ENCODE peak calls at places on chromosomes 12 and 14, in four cellular contexts. One of them, this sample, is unnamed.

GRCh38 chr12:102120564-102120873 is 536 bp downstream of the PARPBP start:
- DNase-seq in T-helper 2 cell: no peak
- DNase-seq in astrocyte of the cerebellum: no peak
- DNase-seq in AG08395: no peak
- DNase-seq in this sample: no peak

GRCh38 chr12:54716284-54716683 is 68.1 kb upstream of the DCD start:
- DNase-seq in T-helper 2 cell: no peak
- DNase-seq in astrocyte of the cerebellum: no peak
- DNase-seq in AG08395: no peak
- DNase-seq in this sample: no peak

GRCh38 chr12:1796515-1797010 is 23.8 kb upstream of the LRTM2 start:
- DNase-seq in T-helper 2 cell: no peak
- DNase-seq in astrocyte of the cerebellum: no peak
- DNase-seq in AG08395: peak
- DNase-seq in this sample: no peak

GRCh38 chr12:124764451-124764850 is 99.2 kb downstream of the SCARB1 start:
- DNase-seq in T-helper 2 cell: no peak
- DNase-seq in astrocyte of the cerebellum: peak
- DNase-seq in AG08395: peak
- DNase-seq in this sample: no peak

GRCh38 chr12:52946797-52947547 is 1.9 kb upstream of the KRT18 start:
- DNase-seq in T-helper 2 cell: no peak
- DNase-seq in astrocyte of the cerebellum: no peak
- DNase-seq in AG08395: no peak
- DNase-seq in this sample: no peak

GRCh38 chr12:80041071-80041470 is 58.3 kb upstream of the OTOGL start:
- DNase-seq in T-helper 2 cell: no peak
- DNase-seq in astrocyte of the cerebellum: no peak
- DNase-seq in AG08395: no peak
- DNase-seq in this sample: no peak

GRCh38 chr12:46523863-46524770 is 151.5 kb upstream of the SLC38A2 start:
- DNase-seq in T-helper 2 cell: no peak
- DNase-seq in astrocyte of the cerebellum: peak
- DNase-seq in AG08395: peak
- DNase-seq in this sample: no peak

GRCh38 chr14:20559461-20559904 is 1.4 kb downstream of the RNASE9 start:
- DNase-seq in T-helper 2 cell: no peak
- DNase-seq in astrocyte of the cerebellum: no peak
- DNase-seq in AG08395: no peak
- DNase-seq in this sample: no peak

GRCh38 chr12:95099270-95099790 is 25.9 kb upstream of the NR2C1 start:
- DNase-seq in T-helper 2 cell: no peak
- DNase-seq in astrocyte of the cerebellum: no peak
- DNase-seq in AG08395: no peak
- DNase-seq in this sample: no peak

GRCh38 chr14:77488558-77488957 is 10.1 kb downstream of the ISM2 start:
- DNase-seq in T-helper 2 cell: no peak
- DNase-seq in astrocyte of the cerebellum: no peak
- DNase-seq in AG08395: no peak
- DNase-seq in this sample: no peak

GRCh38 chr12:62588916-62589315 is 122.3 kb downstream of the MON2 start:
- DNase-seq in T-helper 2 cell: no peak
- DNase-seq in astrocyte of the cerebellum: no peak
- DNase-seq in AG08395: no peak
- DNase-seq in this sample: no peak

GRCh38 chr12:15545329-15545728 is 223.0 kb downstream of the PTPRO start:
- DNase-seq in T-helper 2 cell: no peak
- DNase-seq in astrocyte of the cerebellum: no peak
- DNase-seq in AG08395: no peak
- DNase-seq in this sample: no peak

GRCh38 chr12:127926004-127926403 is 341.0 kb upstream of the TMEM132C start:
- DNase-seq in T-helper 2 cell: no peak
- DNase-seq in astrocyte of the cerebellum: peak
- DNase-seq in AG08395: peak
- DNase-seq in this sample: no peak

GRCh38 chr14:69285661-69286255 is 25.8 kb downstream of the GALNT16 start:
- DNase-seq in T-helper 2 cell: no peak
- DNase-seq in astrocyte of the cerebellum: no peak
- DNase-seq in AG08395: no peak
- DNase-seq in this sample: no peak

GRCh38 chr12:53300187-53300586 is 692 bp downstream of the MYG1 start:
- DNase-seq in T-helper 2 cell: no peak
- DNase-seq in astrocyte of the cerebellum: no peak
- DNase-seq in AG08395: peak
- DNase-seq in this sample: no peak

GRCh38 chr12:56020437-56021189 is at the start of gene IKZF4:
- DNase-seq in T-helper 2 cell: no peak
- DNase-seq in astrocyte of the cerebellum: no peak
- DNase-seq in AG08395: no peak
- DNase-seq in this sample: no peak

GRCh38 chr14:50399251-50400032 is 2.8 kb upstream of the CDKL1 start:
- DNase-seq in T-helper 2 cell: no peak
- DNase-seq in astrocyte of the cerebellum: no peak
- DNase-seq in AG08395: peak
- DNase-seq in this sample: no peak

GRCh38 chr12:104600790-104601739 is 144.3 kb downstream of the CHST11 start:
- DNase-seq in T-helper 2 cell: no peak
- DNase-seq in astrocyte of the cerebellum: no peak
- DNase-seq in AG08395: no peak
- DNase-seq in this sample: no peak

GRCh38 chr12:132267873-132268272 is 61.5 kb downstream of the GALNT9 start:
- DNase-seq in T-helper 2 cell: no peak
- DNase-seq in astrocyte of the cerebellum: no peak
- DNase-seq in AG08395: no peak
- DNase-seq in this sample: no peak

GRCh38 chr14:50813544-50813863 is 17.5 kb downstream of the NIN start:
- DNase-seq in T-helper 2 cell: no peak
- DNase-seq in astrocyte of the cerebellum: no peak
- DNase-seq in AG08395: no peak
- DNase-seq in this sample: no peak

GRCh38 chr14:71932229-71932951 is at the start of gene RGS6:
- DNase-seq in T-helper 2 cell: no peak
- DNase-seq in astrocyte of the cerebellum: no peak
- DNase-seq in AG08395: no peak
- DNase-seq in this sample: no peak

GRCh38 chr12:112755507-112755906 is 36.0 kb upstream of the RPH3A start:
- DNase-seq in T-helper 2 cell: no peak
- DNase-seq in astrocyte of the cerebellum: no peak
- DNase-seq in AG08395: no peak
- DNase-seq in this sample: no peak

GRCh38 chr14:26820101-26820500 is 222.3 kb upstream of the NOVA1 start:
- DNase-seq in T-helper 2 cell: no peak
- DNase-seq in astrocyte of the cerebellum: peak
- DNase-seq in AG08395: no peak
- DNase-seq in this sample: no peak

GRCh38 chr14:23321572-23322547 is 603 bp downstream of the PABPN1 start:
- DNase-seq in T-helper 2 cell: peak
- DNase-seq in astrocyte of the cerebellum: no peak
- DNase-seq in AG08395: peak
- DNase-seq in this sample: peak

GRCh38 chr12:76556373-76556772 is 3.2 kb downstream of the OSBPL8 start:
- DNase-seq in T-helper 2 cell: no peak
- DNase-seq in astrocyte of the cerebellum: no peak
- DNase-seq in AG08395: no peak
- DNase-seq in this sample: no peak

This sample was measured in central memory CD8-positive, alpha-beta T cell.